ENCODE peak calls at places on chromosomes 3 and 15, in eight cellular contexts. O is lung, Y is tibial artery, L is mammary epithelial cell, J is OCI-LY7, Z is IMR-90, K is tibial nerve, X is SK-N-SH. E is an unnamed sample.

GRCh38 chr3:40901298-40901697 is 298.0 kb upstream of the CTNNB1 start:
- DNase-seq in J (no peak), Z (no peak), L (no peak), X (no peak), O (peak; percentile 5), Y (no peak), K (no peak), E (no peak)

GRCh38 chr15:67911727-67912126 is 71.9 kb upstream of the RNU6-1 start:
- DNase-seq in X (no peak), O (no peak), K (no peak), L (no peak), Z (no peak), Y (no peak), J (no peak), E (no peak)

GRCh38 chr15:59841036-59841435 is 151.9 kb upstream of the BNIP2 start:
- DNase-seq in K (no peak), X (no peak), Z (no peak), Y (no peak), O (no peak), J (no peak), L (no peak), E (no peak)

GRCh38 chr3:164460851-164461250 is 617.4 kb downstream of the SI start:
- DNase-seq in L (no peak), Z (no peak), O (no peak), X (no peak), J (no peak), K (no peak), Y (no peak), E (no peak)

GRCh38 chr3:141486416-141486734 is 452 bp upstream of the RASA2 start:
- DNase-seq in Z (peak; percentile 72), L (peak; percentile 77), Y (peak; percentile 40), O (no peak), J (no peak), K (peak; percentile 30), X (no peak), E (no peak)

GRCh38 chr15:79988448-79989117 is 17.6 kb upstream of the BCL2A1 start:
- DNase-seq in X (no peak), L (no peak), J (no peak), K (no peak), O (no peak), Y (no peak), Z (no peak), E (no peak)

GRCh38 chr3:123791417-123791816 is 92.7 kb downstream of the MYLK start:
- DNase-seq in O (no peak), Y (no peak), X (no peak), J (no peak), K (no peak), L (no peak), Z (peak; percentile 93), E (no peak)

GRCh38 chr3:43727930-43728329 is 37.2 kb downstream of the ABHD5 start:
- DNase-seq in K (no peak), J (no peak), O (no peak), L (no peak), X (no peak), Z (peak; percentile 53), Y (no peak), E (no peak)

GRCh38 chr15:28960979-28961378 is 75.2 kb downstream of the APBA2 start:
- DNase-seq in Z (peak; percentile 95), X (no peak), O (no peak), K (no peak), L (peak; percentile 73), Y (no peak), J (no peak), E (no peak)

GRCh38 chr3:50825841-50826240 is 151.1 kb downstream of the DOCK3 start:
- DNase-seq in Z (no peak), X (no peak), K (no peak), O (no peak), J (no peak), Y (no peak), L (no peak), E (no peak)

GRCh38 chr15:26224266-26224665 is 361.1 kb upstream of the ATP10A start:
- DNase-seq in L (no peak), X (no peak), K (no peak), Z (no peak), O (no peak), J (no peak), Y (no peak), E (no peak)

GRCh38 chr15:88627463-88627862 is 6.3 kb downstream of the AEN start:
- DNase-seq in J (peak; percentile 85), X (no peak), L (no peak), Z (no peak), O (no peak), K (no peak), Y (peak; percentile 1), E (no peak)

GRCh38 chr3:39110041-39110639 is 2.7 kb downstream of the TTC21A start:
- DNase-seq in K (no peak), Z (no peak), O (no peak), X (no peak), L (no peak), J (no peak), Y (peak; percentile 9), E (no peak)

GRCh38 chr3:60579734-60580133 is 671.5 kb downstream of the FHIT start:
- DNase-seq in L (peak; percentile 91), J (no peak), Z (peak; percentile 90), X (peak; percentile 3), O (no peak), K (no peak), Y (no peak), E (no peak)

GRCh38 chr15:73518180-73518862 is 75.4 kb downstream of the REC114 start:
- DNase-seq in Z (no peak), O (no peak), K (no peak), L (no peak), Y (no peak), X (no peak), J (no peak), E (no peak)

GRCh38 chr15:91456251-91456718 is 356.2 kb downstream of the SV2B start:
- DNase-seq in K (no peak), L (peak; percentile 100), O (no peak), X (no peak), Y (no peak), J (no peak), Z (peak; percentile 87), E (no peak)

GRCh38 chr3:143236226-143236964 is 116.8 kb downstream of the CHST2 start:
- DNase-seq in X (no peak), L (no peak), Z (no peak), O (no peak), K (no peak), Y (no peak), J (peak; percentile 45), E (no peak)
- H3K4me3 ChIP-seq in X (no peak overlapping the region), L (no peak overlapping the region), Z (no peak overlapping the region), O (no peak overlapping the region), K (no peak overlapping the region), Y (no peak overlapping the region), J (no peak overlapping the region), E (no peak overlapping the region)

GRCh38 chr3:188262913-188263683 is 109.1 kb downstream of the LPP start:
- DNase-seq in K (no peak), X (no peak), Z (peak; percentile 83), J (no peak), O (no peak), L (no peak), Y (peak; percentile 60), E (peak; percentile 60)
- H3K4me3 ChIP-seq in K (no peak overlapping the region), X (no peak overlapping the region), Z (no peak overlapping the region), J (no peak overlapping the region), O (no peak overlapping the region), L (no peak overlapping the region), Y (no peak overlapping the region), E (no peak overlapping the region)

GRCh38 chr3:168884353-168884903 is 779.1 kb downstream of the MECOM start:
- DNase-seq in L (peak; percentile 91), X (no peak), Z (peak; percentile 87), K (peak; percentile 68), O (no peak), Y (peak; percentile 29), J (no peak), E (peak; percentile 18)
- H3K4me3 ChIP-seq in L (no peak overlapping the region), X (no peak overlapping the region), Z (no peak overlapping the region), K (no peak overlapping the region), O (no peak overlapping the region), Y (no peak overlapping the region), J (no peak overlapping the region), E (no peak overlapping the region)

GRCh38 chr3:197957775-197958103 is 2.3 kb upstream of the LMLN start:
- DNase-seq in X (no peak), Y (no peak), Z (no peak), L (no peak), K (no peak), O (no peak), J (no peak), E (no peak)
- H3K4me3 ChIP-seq in X (no peak overlapping the region), Y (no peak overlapping the region), Z (no peak overlapping the region), L (no peak overlapping the region), K (no peak overlapping the region), O (no peak overlapping the region), J (no peak overlapping the region), E (no peak overlapping the region)

E was measured in uterus.